ENCODE peak calls at places on chromosomes 11 and 22, in eight cellular contexts. One of them, this sample, is unnamed.

GRCh38 chr11:35746356-35747153 is 84.0 kb downstream of the TRIM44 start:
- DNase-seq in A549: no peak
- DNase-seq in GM12878: no peak
- DNase-seq in K562: no peak
- DNase-seq in HepG2: no peak
- DNase-seq in tibial nerve: no peak
- DNase-seq in ovary: no peak
- DNase-seq in transverse colon: no peak
- DNase-seq in this sample: no peak

GRCh38 chr11:46493786-46494185 is 100.0 kb downstream of the AMBRA1 start:
- DNase-seq in A549: no peak
- DNase-seq in GM12878: no peak
- DNase-seq in K562: no peak
- DNase-seq in HepG2: no peak
- DNase-seq in tibial nerve: no peak
- DNase-seq in ovary: no peak
- DNase-seq in transverse colon: no peak
- DNase-seq in this sample: no peak

GRCh38 chr11:3003396-3004231 is 11.5 kb upstream of the NAP1L4 start:
- DNase-seq in A549: no peak
- DNase-seq in GM12878: no peak
- DNase-seq in K562: no peak
- DNase-seq in HepG2: no peak
- DNase-seq in tibial nerve: no peak
- DNase-seq in ovary: no peak
- DNase-seq in transverse colon: no peak
- DNase-seq in this sample: peak

GRCh38 chr11:122230387-122230760 is 114.4 kb upstream of the BLID start:
- DNase-seq in A549: no peak
- DNase-seq in GM12878: no peak
- DNase-seq in K562: no peak
- DNase-seq in HepG2: no peak
- DNase-seq in tibial nerve: no peak
- DNase-seq in ovary: no peak
- DNase-seq in transverse colon: no peak
- DNase-seq in this sample: no peak

GRCh38 chr22:38923463-38924196 is 33.8 kb upstream of the APOBEC3A start:
- DNase-seq in A549: peak
- DNase-seq in GM12878: no peak
- DNase-seq in K562: peak
- DNase-seq in HepG2: peak
- DNase-seq in tibial nerve: peak
- DNase-seq in ovary: peak
- DNase-seq in transverse colon: peak
- DNase-seq in this sample: peak

GRCh38 chr11:3004481-3004880 is 12.4 kb upstream of the NAP1L4 start:
- DNase-seq in A549: no peak
- DNase-seq in GM12878: no peak
- DNase-seq in K562: no peak
- DNase-seq in HepG2: no peak
- DNase-seq in tibial nerve: no peak
- DNase-seq in ovary: no peak
- DNase-seq in transverse colon: no peak
- DNase-seq in this sample: peak

GRCh38 chr11:66076561-66076960 is 6.5 kb downstream of the PACS1 start:
- DNase-seq in A549: no peak
- DNase-seq in GM12878: no peak
- DNase-seq in K562: no peak
- DNase-seq in HepG2: no peak
- DNase-seq in tibial nerve: no peak
- DNase-seq in ovary: no peak
- DNase-seq in transverse colon: no peak
- DNase-seq in this sample: no peak

GRCh38 chr11:1126491-1126926 is 31.2 kb upstream of the MUC5AC start:
- DNase-seq in A549: no peak
- DNase-seq in GM12878: no peak
- DNase-seq in K562: no peak
- DNase-seq in HepG2: no peak
- DNase-seq in tibial nerve: no peak
- DNase-seq in ovary: no peak
- DNase-seq in transverse colon: peak
- DNase-seq in this sample: peak

GRCh38 chr22:26002456-26002855 is 166.8 kb upstream of the SEZ6L start:
- DNase-seq in A549: no peak
- DNase-seq in GM12878: no peak
- DNase-seq in K562: no peak
- DNase-seq in HepG2: no peak
- DNase-seq in tibial nerve: no peak
- DNase-seq in ovary: no peak
- DNase-seq in transverse colon: no peak
- DNase-seq in this sample: no peak

GRCh38 chr22:25992331-25992730 is 176.9 kb upstream of the SEZ6L start:
- DNase-seq in A549: no peak
- DNase-seq in GM12878: no peak
- DNase-seq in K562: no peak
- DNase-seq in HepG2: no peak
- DNase-seq in tibial nerve: no peak
- DNase-seq in ovary: no peak
- DNase-seq in transverse colon: no peak
- DNase-seq in this sample: no peak

GRCh38 chr22:25996669-25997068 is 172.6 kb upstream of the SEZ6L start:
- DNase-seq in A549: no peak
- DNase-seq in GM12878: no peak
- DNase-seq in K562: no peak
- DNase-seq in HepG2: no peak
- DNase-seq in tibial nerve: no peak
- DNase-seq in ovary: no peak
- DNase-seq in transverse colon: no peak
- DNase-seq in this sample: no peak

GRCh38 chr22:25998118-25998775 is 171.0 kb upstream of the SEZ6L start:
- DNase-seq in A549: no peak
- DNase-seq in GM12878: no peak
- DNase-seq in K562: no peak
- DNase-seq in HepG2: no peak
- DNase-seq in tibial nerve: no peak
- DNase-seq in ovary: no peak
- DNase-seq in transverse colon: no peak
- DNase-seq in this sample: no peak
- TF ChIP-seq POLR2A in A549: no peak
- TF ChIP-seq POLR2A in GM12878: no peak
- TF ChIP-seq POLR2A in K562: no peak
- TF ChIP-seq POLR2A in HepG2: no peak
- TF ChIP-seq POLR2A in tibial nerve: no peak
- TF ChIP-seq POLR2A in ovary: no peak
- TF ChIP-seq POLR2A in transverse colon: no peak
- TF ChIP-seq POLR2A in this sample: no peak

DNA sequence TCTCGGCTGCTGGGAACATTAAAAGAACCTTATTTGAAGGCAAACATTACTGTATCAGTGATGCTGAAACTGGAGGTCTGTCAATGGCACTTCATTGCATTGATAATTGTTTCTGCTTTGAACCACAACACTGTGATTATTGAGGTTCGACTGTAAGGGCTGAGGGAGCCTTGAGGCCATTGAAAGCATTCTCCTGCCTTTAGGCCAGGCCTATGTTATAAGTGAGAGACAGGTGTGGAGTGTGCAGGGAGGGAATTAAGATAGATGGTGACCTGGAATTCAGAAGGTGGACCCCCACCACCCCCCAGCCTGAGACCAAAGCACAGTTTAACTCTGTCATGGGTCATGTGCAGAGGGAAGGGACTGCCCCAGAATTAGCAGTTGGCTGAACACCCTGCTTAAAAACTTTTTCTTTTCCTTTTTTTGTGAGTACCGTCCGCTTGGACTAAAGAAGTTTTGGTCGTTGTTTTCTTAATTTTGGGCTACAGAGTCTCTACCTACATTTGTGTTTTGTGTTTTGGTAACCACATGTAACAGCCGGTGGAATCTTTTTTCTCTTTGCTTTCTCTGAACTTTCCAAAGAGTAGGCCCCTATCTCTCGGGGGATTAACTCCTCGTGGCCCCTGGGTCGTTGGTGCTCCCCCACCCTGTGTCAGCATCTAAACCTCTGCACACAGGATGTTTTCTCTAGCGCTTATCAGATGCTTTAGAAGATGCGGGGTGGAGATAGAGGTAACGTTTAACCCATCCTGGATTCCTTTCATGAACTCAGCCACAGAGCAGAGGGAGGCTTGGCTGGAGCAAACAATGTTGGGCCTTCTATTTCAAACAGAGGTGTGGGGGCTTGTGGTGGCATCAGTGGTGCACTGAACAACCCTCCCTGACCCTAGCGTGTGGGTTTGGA is 43.7 kb downstream of the ZBTB16 start:
- DNase-seq in A549: no peak
- DNase-seq in GM12878: no peak
- DNase-seq in K562: no peak
- DNase-seq in HepG2: peak
- DNase-seq in tibial nerve: no peak
- DNase-seq in ovary: no peak
- DNase-seq in transverse colon: no peak
- DNase-seq in this sample: peak
- TF ChIP-seq EP300 in A549: no peak
- TF ChIP-seq EP300 in GM12878: no peak
- TF ChIP-seq EP300 in K562: no peak
- TF ChIP-seq EP300 in HepG2: no peak
- TF ChIP-seq EP300 in tibial nerve: no peak
- TF ChIP-seq EP300 in ovary: no peak
- TF ChIP-seq EP300 in transverse colon: no peak
- TF ChIP-seq EP300 in this sample: no peak

GRCh38 chr11:9953994-9954626 is 290.2 kb downstream of the SWAP70 start:
- DNase-seq in A549: peak
- DNase-seq in GM12878: no peak
- DNase-seq in K562: no peak
- DNase-seq in HepG2: no peak
- DNase-seq in tibial nerve: no peak
- DNase-seq in ovary: no peak
- DNase-seq in transverse colon: no peak
- DNase-seq in this sample: no peak

GRCh38 chr11:9956483-9956882 is 292.6 kb downstream of the SWAP70 start:
- DNase-seq in A549: no peak
- DNase-seq in GM12878: no peak
- DNase-seq in K562: no peak
- DNase-seq in HepG2: no peak
- DNase-seq in tibial nerve: no peak
- DNase-seq in ovary: no peak
- DNase-seq in transverse colon: no peak
- DNase-seq in this sample: no peak

GRCh38 chr11:9951714-9952275 is 287.9 kb downstream of the SWAP70 start:
- DNase-seq in A549: no peak
- DNase-seq in GM12878: no peak
- DNase-seq in K562: no peak
- DNase-seq in HepG2: no peak
- DNase-seq in tibial nerve: peak
- DNase-seq in ovary: no peak
- DNase-seq in transverse colon: no peak
- DNase-seq in this sample: no peak

GRCh38 chr11:9955387-9955786 is 291.5 kb downstream of the SWAP70 start:
- DNase-seq in A549: no peak
- DNase-seq in GM12878: no peak
- DNase-seq in K562: no peak
- DNase-seq in HepG2: no peak
- DNase-seq in tibial nerve: no peak
- DNase-seq in ovary: no peak
- DNase-seq in transverse colon: no peak
- DNase-seq in this sample: no peak

GRCh38 chr11:9957072-9957471 is 293.2 kb downstream of the SWAP70 start:
- DNase-seq in A549: no peak
- DNase-seq in GM12878: no peak
- DNase-seq in K562: no peak
- DNase-seq in HepG2: no peak
- DNase-seq in tibial nerve: no peak
- DNase-seq in ovary: no peak
- DNase-seq in transverse colon: no peak
- DNase-seq in this sample: no peak
- H3K27ac ChIP-seq in A549: no peak
- H3K27ac ChIP-seq in GM12878: no peak
- H3K27ac ChIP-seq in K562: no peak
- H3K27ac ChIP-seq in HepG2: no peak
- H3K27ac ChIP-seq in tibial nerve: no peak
- H3K27ac ChIP-seq in ovary: no peak
- H3K27ac ChIP-seq in transverse colon: no peak
- H3K27ac ChIP-seq in this sample: no peak

GRCh38 chr11:88543902-88544655 is 206.5 kb upstream of the CTSC start:
- DNase-seq in A549: peak
- DNase-seq in GM12878: peak
- DNase-seq in K562: peak
- DNase-seq in HepG2: peak
- DNase-seq in tibial nerve: peak
- DNase-seq in ovary: peak
- DNase-seq in transverse colon: peak
- DNase-seq in this sample: peak
- TF ChIP-seq POLR2A in A549: no peak
- TF ChIP-seq POLR2A in GM12878: no peak
- TF ChIP-seq POLR2A in K562: no peak
- TF ChIP-seq POLR2A in HepG2: no peak
- TF ChIP-seq POLR2A in tibial nerve: no peak
- TF ChIP-seq POLR2A in ovary: no peak
- TF ChIP-seq POLR2A in transverse colon: no peak
- TF ChIP-seq POLR2A in this sample: no peak

GRCh38 chr11:126060651-126061220 is 1.9 kb downstream of the CDON start:
- DNase-seq in A549: peak
- DNase-seq in GM12878: no peak
- DNase-seq in K562: no peak
- DNase-seq in HepG2: peak
- DNase-seq in tibial nerve: no peak
- DNase-seq in ovary: no peak
- DNase-seq in transverse colon: no peak
- DNase-seq in this sample: no peak
- TF ChIP-seq EP300 in A549: no peak
- TF ChIP-seq EP300 in GM12878: no peak
- TF ChIP-seq EP300 in K562: no peak
- TF ChIP-seq EP300 in HepG2: no peak
- TF ChIP-seq EP300 in tibial nerve: no peak
- TF ChIP-seq EP300 in ovary: no peak
- TF ChIP-seq EP300 in transverse colon: no peak
- TF ChIP-seq EP300 in this sample: no peak

GRCh38 chr11:69304258-69304657 is 10.3 kb downstream of the MYEOV start:
- DNase-seq in A549: no peak
- DNase-seq in GM12878: no peak
- DNase-seq in K562: no peak
- DNase-seq in HepG2: no peak
- DNase-seq in tibial nerve: no peak
- DNase-seq in ovary: no peak
- DNase-seq in transverse colon: no peak
- DNase-seq in this sample: no peak
- H3K27ac ChIP-seq in A549: peak
- H3K27ac ChIP-seq in GM12878: no peak
- H3K27ac ChIP-seq in K562: no peak
- H3K27ac ChIP-seq in HepG2: no peak
- H3K27ac ChIP-seq in tibial nerve: no peak
- H3K27ac ChIP-seq in ovary: no peak
- H3K27ac ChIP-seq in transverse colon: no peak
- H3K27ac ChIP-seq in this sample: no peak

GRCh38 chr22:36409911-36410756 is 22.4 kb upstream of the MYH9 start:
- DNase-seq in A549: no peak
- DNase-seq in GM12878: no peak
- DNase-seq in K562: no peak
- DNase-seq in HepG2: peak
- DNase-seq in tibial nerve: no peak
- DNase-seq in ovary: peak
- DNase-seq in transverse colon: peak
- DNase-seq in this sample: peak
- TF ChIP-seq POLR2A in A549: no peak
- TF ChIP-seq POLR2A in GM12878: peak
- TF ChIP-seq POLR2A in K562: no peak
- TF ChIP-seq POLR2A in HepG2: peak
- TF ChIP-seq POLR2A in tibial nerve: no peak
- TF ChIP-seq POLR2A in ovary: peak
- TF ChIP-seq POLR2A in transverse colon: peak
- TF ChIP-seq POLR2A in this sample: no peak

GRCh38 chr22:20509344-20510047 is 2.1 kb downstream of the MED15 start:
- DNase-seq in A549: peak
- DNase-seq in GM12878: no peak
- DNase-seq in K562: peak
- DNase-seq in HepG2: peak
- DNase-seq in tibial nerve: peak
- DNase-seq in ovary: peak
- DNase-seq in transverse colon: peak
- DNase-seq in this sample: peak
- TF ChIP-seq EP300 in A549: no peak
- TF ChIP-seq EP300 in GM12878: no peak
- TF ChIP-seq EP300 in K562: peak
- TF ChIP-seq EP300 in HepG2: peak
- TF ChIP-seq EP300 in tibial nerve: no peak
- TF ChIP-seq EP300 in ovary: no peak
- TF ChIP-seq EP300 in transverse colon: no peak
- TF ChIP-seq EP300 in this sample: no peak

This sample was measured in sigmoid colon.